ENCODE peak calls at places on chromosomes 13 and 19, in five cellular contexts. One of them, this sample, is unnamed.

GRCh38 chr19:11659612-11660011 is 62.3 kb downstream of the ZNF627 start:
- DNase-seq in uterus: no peak
- DNase-seq in upper lobe of left lung: no peak
- DNase-seq in heart left ventricle: no peak
- DNase-seq in GM12892: no peak
- DNase-seq in this sample: peak

GRCh38 chr19:7986321-7987083 is 18.9 kb downstream of the ELAVL1 start:
- DNase-seq in upper lobe of left lung: no peak
- DNase-seq in GM12892: no peak
- DNase-seq in heart left ventricle: no peak
- DNase-seq in uterus: no peak
- DNase-seq in this sample: no peak

GRCh38 chr13:62643007-62643483 is 1227.4 kb upstream of the PCDH20 start:
- DNase-seq in uterus: no peak
- DNase-seq in heart left ventricle: no peak
- DNase-seq in upper lobe of left lung: no peak
- DNase-seq in GM12892: no peak
- DNase-seq in this sample: no peak

GRCh38 chr19:29699861-29700260 is 15.2 kb downstream of the C19orf12 start:
- DNase-seq in heart left ventricle: no peak
- DNase-seq in uterus: no peak
- DNase-seq in upper lobe of left lung: no peak
- DNase-seq in GM12892: no peak
- DNase-seq in this sample: no peak

GRCh38 chr13:19069684-19070397 is 111.8 kb downstream of the TUBA3C start:
- DNase-seq in GM12892: no peak
- DNase-seq in heart left ventricle: no peak
- DNase-seq in uterus: no peak
- DNase-seq in upper lobe of left lung: no peak
- DNase-seq in this sample: no peak

GRCh38 chr19:2056810-2057192 is 5.8 kb upstream of the MKNK2 start:
- DNase-seq in upper lobe of left lung: peak
- DNase-seq in GM12892: no peak
- DNase-seq in uterus: peak
- DNase-seq in heart left ventricle: no peak
- DNase-seq in this sample: no peak

GRCh38 chr19:47582320-47582909 is 9.5 kb upstream of the ZNF541 start:
- DNase-seq in heart left ventricle: no peak
- DNase-seq in uterus: no peak
- DNase-seq in GM12892: no peak
- DNase-seq in upper lobe of left lung: no peak
- DNase-seq in this sample: no peak

GRCh38 chr19:16457195-16457953 is 14.4 kb downstream of the EPS15L1 start:
- DNase-seq in heart left ventricle: peak
- DNase-seq in GM12892: no peak
- DNase-seq in upper lobe of left lung: no peak
- DNase-seq in uterus: peak
- DNase-seq in this sample: no peak

GRCh38 chr19:7857727-7858701 is 16.2 kb downstream of the PRR36 start:
- DNase-seq in upper lobe of left lung: no peak
- DNase-seq in heart left ventricle: no peak
- DNase-seq in GM12892: no peak
- DNase-seq in uterus: no peak
- DNase-seq in this sample: peak

GRCh38 chr13:42548731-42549554 is 25.0 kb upstream of the TNFSF11 start:
- DNase-seq in upper lobe of left lung: peak
- DNase-seq in uterus: no peak
- DNase-seq in GM12892: peak
- DNase-seq in heart left ventricle: peak
- DNase-seq in this sample: no peak

GRCh38 chr13:46756977-46757376 is 40.0 kb downstream of the ESD start:
- DNase-seq in GM12892: no peak
- DNase-seq in heart left ventricle: no peak
- DNase-seq in upper lobe of left lung: no peak
- DNase-seq in uterus: no peak
- DNase-seq in this sample: no peak

GRCh38 chr13:46753137-46753536 is 43.8 kb downstream of the ESD start:
- DNase-seq in GM12892: no peak
- DNase-seq in heart left ventricle: no peak
- DNase-seq in uterus: no peak
- DNase-seq in upper lobe of left lung: no peak
- DNase-seq in this sample: no peak

GRCh38 chr13:46751811-46752635 is 44.9 kb downstream of the ESD start:
- DNase-seq in upper lobe of left lung: peak
- DNase-seq in uterus: no peak
- DNase-seq in GM12892: no peak
- DNase-seq in heart left ventricle: no peak
- DNase-seq in this sample: peak

GRCh38 chr13:46754812-46755211 is 42.1 kb downstream of the ESD start:
- DNase-seq in uterus: no peak
- DNase-seq in GM12892: no peak
- DNase-seq in upper lobe of left lung: no peak
- DNase-seq in heart left ventricle: no peak
- DNase-seq in this sample: no peak

DNA sequence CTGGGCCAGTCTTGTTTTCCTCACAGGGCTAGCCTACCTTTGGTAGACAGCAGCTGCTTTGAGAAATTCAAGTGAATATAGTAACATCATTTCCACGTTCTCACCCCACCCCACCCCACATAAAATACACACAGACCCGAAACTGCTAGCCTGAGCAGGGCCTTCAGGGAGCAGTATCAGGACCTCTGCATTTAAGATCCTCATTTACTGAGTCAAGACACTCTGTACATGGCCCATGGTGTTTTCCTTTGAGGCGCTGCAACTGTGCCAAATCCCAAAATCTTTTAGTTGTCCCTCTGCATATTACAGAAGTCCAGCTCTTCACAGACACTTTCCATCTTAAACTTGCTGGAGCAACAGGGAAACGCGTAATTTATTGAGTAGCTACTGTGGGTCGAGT is 43.0 kb downstream of the ESD start:
- DNase-seq in heart left ventricle: no peak
- DNase-seq in uterus: no peak
- DNase-seq in upper lobe of left lung: no peak
- DNase-seq in GM12892: no peak
- DNase-seq in this sample: no peak
- TF ChIP-seq POLR2A in heart left ventricle: no peak
- TF ChIP-seq POLR2A in uterus: no peak
- TF ChIP-seq POLR2A in upper lobe of left lung: no peak
- TF ChIP-seq POLR2A in GM12892: peak
- TF ChIP-seq POLR2A in this sample: no peak

GRCh38 chr13:76886292-76887061 is at the start of gene KCTD12:
- DNase-seq in heart left ventricle: peak
- DNase-seq in GM12892: peak
- DNase-seq in uterus: peak
- DNase-seq in upper lobe of left lung: peak
- DNase-seq in this sample: peak
- TF ChIP-seq POLR2A in heart left ventricle: peak
- TF ChIP-seq POLR2A in GM12892: peak
- TF ChIP-seq POLR2A in uterus: peak
- TF ChIP-seq POLR2A in upper lobe of left lung: no peak
- TF ChIP-seq POLR2A in this sample: no peak

GRCh38 chr19:10096615-10096963 is 5.9 kb downstream of the ANGPTL6 start:
- DNase-seq in GM12892: no peak
- DNase-seq in heart left ventricle: peak
- DNase-seq in uterus: no peak
- DNase-seq in upper lobe of left lung: no peak
- DNase-seq in this sample: no peak

GRCh38 chr19:10092648-10093294 is 6.7 kb downstream of the SHFL start:
- DNase-seq in GM12892: no peak
- DNase-seq in upper lobe of left lung: no peak
- DNase-seq in uterus: no peak
- DNase-seq in heart left ventricle: no peak
- DNase-seq in this sample: no peak

GRCh38 chr19:10095622-10095947 is 6.9 kb downstream of the ANGPTL6 start:
- DNase-seq in upper lobe of left lung: no peak
- DNase-seq in GM12892: peak
- DNase-seq in uterus: no peak
- DNase-seq in heart left ventricle: no peak
- DNase-seq in this sample: no peak

GRCh38 chr19:10093295-10094186 is 7.4 kb downstream of the SHFL start:
- DNase-seq in upper lobe of left lung: no peak
- DNase-seq in GM12892: no peak
- DNase-seq in heart left ventricle: no peak
- DNase-seq in uterus: no peak
- DNase-seq in this sample: peak

GRCh38 chr19:10095948-10096614 is 6.4 kb downstream of the ANGPTL6 start:
- DNase-seq in heart left ventricle: peak
- DNase-seq in GM12892: peak
- DNase-seq in upper lobe of left lung: peak
- DNase-seq in uterus: peak
- DNase-seq in this sample: peak
- TF ChIP-seq POLR2A in heart left ventricle: peak
- TF ChIP-seq POLR2A in GM12892: peak
- TF ChIP-seq POLR2A in upper lobe of left lung: no peak
- TF ChIP-seq POLR2A in uterus: no peak
- TF ChIP-seq POLR2A in this sample: peak

GRCh38 chr13:33285420-33286124 is at the start of gene STARD13:
- DNase-seq in upper lobe of left lung: peak
- DNase-seq in GM12892: peak
- DNase-seq in uterus: peak
- DNase-seq in heart left ventricle: peak
- DNase-seq in this sample: peak
- TF ChIP-seq POLR2A in upper lobe of left lung: no peak
- TF ChIP-seq POLR2A in GM12892: peak
- TF ChIP-seq POLR2A in uterus: peak
- TF ChIP-seq POLR2A in heart left ventricle: peak
- TF ChIP-seq POLR2A in this sample: no peak

GRCh38 chr13:98482476-98483444 is 94.1 kb downstream of the STK24 start:
- DNase-seq in heart left ventricle: peak
- DNase-seq in GM12892: no peak
- DNase-seq in uterus: peak
- DNase-seq in upper lobe of left lung: peak
- DNase-seq in this sample: no peak
- TF ChIP-seq POLR2A in heart left ventricle: no peak
- TF ChIP-seq POLR2A in GM12892: no peak
- TF ChIP-seq POLR2A in uterus: no peak
- TF ChIP-seq POLR2A in upper lobe of left lung: no peak
- TF ChIP-seq POLR2A in this sample: no peak

DNA sequence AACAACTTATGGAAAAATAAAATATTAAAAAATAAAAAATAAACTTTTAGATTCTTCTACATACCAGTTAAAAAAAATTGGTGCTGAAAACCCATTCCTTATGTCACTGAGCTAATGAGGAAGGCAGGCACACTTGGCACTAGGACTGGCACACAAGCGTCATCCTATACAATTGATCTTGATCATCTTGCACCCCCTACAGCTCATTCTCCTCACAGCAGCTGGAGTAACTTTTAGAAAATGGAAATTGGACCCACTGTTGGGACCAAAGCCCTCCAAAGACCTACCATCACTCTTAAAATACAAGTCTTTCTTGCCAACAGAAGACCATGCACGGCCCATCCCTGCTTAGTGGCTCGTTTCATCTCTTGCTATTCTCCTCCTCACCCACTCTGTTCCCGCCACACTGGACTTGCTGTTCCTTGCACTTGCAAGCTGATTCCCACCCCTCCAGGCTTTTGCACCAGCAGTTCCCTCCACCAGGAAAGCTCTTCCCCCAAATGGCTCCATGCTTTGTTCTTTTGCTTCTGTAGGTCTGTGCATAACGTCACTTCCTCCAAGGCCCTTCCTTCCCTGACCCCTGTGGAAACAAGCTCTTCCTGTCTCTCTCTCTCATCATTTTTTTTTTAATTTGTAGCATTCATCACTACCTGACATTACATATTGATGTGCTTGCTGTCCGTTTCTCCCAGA is 11.6 kb downstream of the CTU1 start:
- DNase-seq in uterus: no peak
- DNase-seq in GM12892: no peak
- DNase-seq in heart left ventricle: no peak
- DNase-seq in upper lobe of left lung: no peak
- DNase-seq in this sample: no peak
- TF ChIP-seq POLR2A in uterus: no peak
- TF ChIP-seq POLR2A in GM12892: no peak
- TF ChIP-seq POLR2A in heart left ventricle: no peak
- TF ChIP-seq POLR2A in upper lobe of left lung: no peak
- TF ChIP-seq POLR2A in this sample: no peak

DNA sequence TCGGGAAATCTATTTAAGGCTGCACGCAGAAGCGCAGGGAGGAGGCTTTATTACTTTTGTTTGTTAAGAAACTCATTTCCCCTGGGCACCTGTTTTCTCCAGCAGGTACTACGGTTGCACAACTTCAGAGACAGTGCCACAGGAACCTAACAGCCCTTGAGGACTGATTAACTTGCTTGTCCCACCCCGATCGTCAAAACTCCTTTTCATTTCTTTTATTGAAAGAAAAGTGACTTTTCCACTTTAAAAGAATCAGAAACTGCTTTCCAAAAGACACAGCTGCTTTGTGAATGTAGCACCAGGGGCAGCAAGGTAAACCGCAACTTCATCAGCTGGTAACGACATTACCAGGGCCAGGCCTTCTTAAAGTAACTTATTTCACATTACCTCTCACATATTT is 1.5 kb downstream of the ANKRD10 start:
- DNase-seq in heart left ventricle: no peak
- DNase-seq in GM12892: no peak
- DNase-seq in upper lobe of left lung: peak
- DNase-seq in uterus: no peak
- DNase-seq in this sample: peak
- TF ChIP-seq POLR2A in heart left ventricle: no peak
- TF ChIP-seq POLR2A in GM12892: no peak
- TF ChIP-seq POLR2A in upper lobe of left lung: no peak
- TF ChIP-seq POLR2A in uterus: no peak
- TF ChIP-seq POLR2A in this sample: no peak

GRCh38 chr19:506404-507285 is 652 bp upstream of the TPGS1 start:
- DNase-seq in upper lobe of left lung: peak
- DNase-seq in heart left ventricle: peak
- DNase-seq in uterus: peak
- DNase-seq in GM12892: peak
- DNase-seq in this sample: peak
- TF ChIP-seq POLR2A in upper lobe of left lung: no peak
- TF ChIP-seq POLR2A in heart left ventricle: peak
- TF ChIP-seq POLR2A in uterus: no peak
- TF ChIP-seq POLR2A in GM12892: peak
- TF ChIP-seq POLR2A in this sample: peak